ENCODE peak calls at places on chromosomes 4 and X, in four cellular contexts. One of them, this sample, is unnamed.

GRCh38 chr4:5511791-5512190 is 196.6 kb downstream of the EVC2 start:
- DNase-seq in Peyer's patch: no peak
- DNase-seq in GM12878: no peak
- DNase-seq in uterus: no peak
- DNase-seq in this sample: no peak

GRCh38 chr4:70632028-70632427 is 3.5 kb downstream of the ENAM start:
- DNase-seq in GM12878: no peak
- DNase-seq in Peyer's patch: no peak
- DNase-seq in uterus: no peak
- DNase-seq in this sample: no peak

GRCh38 chrX:40097492-40098263 is at the start of gene BCOR:
- DNase-seq in Peyer's patch: peak
- DNase-seq in GM12878: no peak
- DNase-seq in uterus: peak
- DNase-seq in this sample: peak

GRCh38 chrX:96696462-96696861 is 11.8 kb downstream of the DIAPH2 start:
- DNase-seq in GM12878: no peak
- DNase-seq in uterus: no peak
- DNase-seq in Peyer's patch: no peak
- DNase-seq in this sample: no peak

GRCh38 chrX:82816001-82816400 is 692.1 kb upstream of the POU3F4 start:
- DNase-seq in uterus: no peak
- DNase-seq in GM12878: no peak
- DNase-seq in Peyer's patch: no peak
- DNase-seq in this sample: no peak

GRCh38 chr4:42995343-42995944 is 102.9 kb downstream of the GRXCR1 start:
- DNase-seq in GM12878: no peak
- DNase-seq in uterus: no peak
- DNase-seq in Peyer's patch: no peak
- DNase-seq in this sample: no peak

GRCh38 chr4:7513731-7514130 is 79.0 kb upstream of the PSAPL1 start:
- DNase-seq in GM12878: no peak
- DNase-seq in uterus: no peak
- DNase-seq in Peyer's patch: no peak
- DNase-seq in this sample: no peak

GRCh38 chrX:15056044-15056443 is 182.8 kb downstream of the MOSPD2 start:
- DNase-seq in uterus: no peak
- DNase-seq in GM12878: no peak
- DNase-seq in Peyer's patch: no peak
- DNase-seq in this sample: no peak

GRCh38 chr4:174437324-174437723 is 85.0 kb downstream of the HPGD start:
- DNase-seq in uterus: no peak
- DNase-seq in Peyer's patch: no peak
- DNase-seq in GM12878: no peak
- DNase-seq in this sample: no peak

GRCh38 chr4:82833696-82834313 is 35.2 kb upstream of the SCD5 start:
- DNase-seq in Peyer's patch: no peak
- DNase-seq in GM12878: no peak
- DNase-seq in uterus: no peak
- DNase-seq in this sample: no peak

GRCh38 chrX:130260316-130260715 is 8.4 kb downstream of the ZNF280C start:
- DNase-seq in uterus: no peak
- DNase-seq in Peyer's patch: no peak
- DNase-seq in GM12878: no peak
- DNase-seq in this sample: no peak

GRCh38 chrX:69063486-69063885 is 101.8 kb downstream of the PJA1 start:
- DNase-seq in Peyer's patch: no peak
- DNase-seq in GM12878: no peak
- DNase-seq in uterus: no peak
- DNase-seq in this sample: no peak

GRCh38 chrX:45009371-45010000 is 136.5 kb downstream of the KDM6A start:
- DNase-seq in GM12878: no peak
- DNase-seq in uterus: no peak
- DNase-seq in Peyer's patch: no peak
- DNase-seq in this sample: no peak

GRCh38 chrX:103845165-103845653 is 13.2 kb upstream of the RAB9B start:
- DNase-seq in uterus: peak
- DNase-seq in Peyer's patch: peak
- DNase-seq in GM12878: peak
- DNase-seq in this sample: peak

GRCh38 chrX:8867454-8867853 is 66.3 kb upstream of the FAM9A start:
- DNase-seq in Peyer's patch: no peak
- DNase-seq in uterus: no peak
- DNase-seq in GM12878: no peak
- DNase-seq in this sample: no peak

GRCh38 chr4:4801013-4801412 is 58.5 kb upstream of the MSX1 start:
- DNase-seq in uterus: no peak
- DNase-seq in Peyer's patch: no peak
- DNase-seq in GM12878: no peak
- DNase-seq in this sample: no peak

GRCh38 chrX:94329182-94329581 is 655.2 kb downstream of the FAM133A start:
- DNase-seq in Peyer's patch: no peak
- DNase-seq in uterus: no peak
- DNase-seq in GM12878: no peak
- DNase-seq in this sample: no peak

GRCh38 chrX:85115252-85115651 is 111.6 kb downstream of the APOOL start:
- DNase-seq in Peyer's patch: no peak
- DNase-seq in uterus: no peak
- DNase-seq in GM12878: no peak
- DNase-seq in this sample: no peak

GRCh38 chr4:53997901-53998300 is 66.5 kb downstream of the CHIC2 start:
- DNase-seq in GM12878: no peak
- DNase-seq in uterus: no peak
- DNase-seq in Peyer's patch: no peak
- DNase-seq in this sample: peak

GRCh38 chr4:87734084-87734483 is 65.3 kb upstream of the IBSP start:
- DNase-seq in Peyer's patch: no peak
- DNase-seq in uterus: no peak
- DNase-seq in GM12878: no peak
- DNase-seq in this sample: no peak

GRCh38 chr4:151940926-151941617 is 180.3 kb upstream of the GATB start:
- DNase-seq in Peyer's patch: no peak
- DNase-seq in uterus: no peak
- DNase-seq in GM12878: no peak
- DNase-seq in this sample: no peak

GRCh38 chr4:148514041-148514440 is 71.8 kb upstream of the NR3C2 start:
- DNase-seq in uterus: no peak
- DNase-seq in Peyer's patch: no peak
- DNase-seq in GM12878: no peak
- DNase-seq in this sample: no peak

GRCh38 chr4:142396279-142396678 is 449.8 kb downstream of the INPP4B start:
- DNase-seq in Peyer's patch: no peak
- DNase-seq in GM12878: no peak
- DNase-seq in uterus: no peak
- DNase-seq in this sample: no peak

GRCh38 chr4:22287626-22288025 is 228.2 kb downstream of the ADGRA3 start:
- DNase-seq in uterus: no peak
- DNase-seq in GM12878: no peak
- DNase-seq in Peyer's patch: no peak
- DNase-seq in this sample: no peak

GRCh38 chr4:151809716-151810115 is 48.9 kb upstream of the GATB start:
- DNase-seq in GM12878: no peak
- DNase-seq in Peyer's patch: no peak
- DNase-seq in uterus: no peak
- DNase-seq in this sample: no peak

GRCh38 chr4:82784615-82785247 is 13.9 kb downstream of the SCD5 start:
- DNase-seq in uterus: no peak
- DNase-seq in GM12878: no peak
- DNase-seq in Peyer's patch: no peak
- DNase-seq in this sample: no peak

GRCh38 chr4:187258651-187259401 is 535.2 kb upstream of the FAT1 start:
- DNase-seq in uterus: no peak
- DNase-seq in GM12878: no peak
- DNase-seq in Peyer's patch: no peak
- DNase-seq in this sample: no peak

GRCh38 chrX:122115604-122116003 is 1068.2 kb downstream of the GLUD2 start:
- DNase-seq in uterus: no peak
- DNase-seq in Peyer's patch: no peak
- DNase-seq in GM12878: no peak
- DNase-seq in this sample: no peak

GRCh38 chr4:133969202-133969873 is 232.3 kb downstream of the PABPC4L start:
- DNase-seq in GM12878: no peak
- DNase-seq in uterus: no peak
- DNase-seq in Peyer's patch: no peak
- DNase-seq in this sample: no peak

GRCh38 chrX:132615396-132616131 is 126.7 kb upstream of the MBNL3 start:
- DNase-seq in Peyer's patch: peak
- DNase-seq in uterus: peak
- DNase-seq in GM12878: no peak
- DNase-seq in this sample: peak

GRCh38 chr4:70059149-70059548 is 8.9 kb downstream of the HTN1 start:
- DNase-seq in Peyer's patch: no peak
- DNase-seq in GM12878: no peak
- DNase-seq in uterus: no peak
- DNase-seq in this sample: no peak

GRCh38 chr4:34363842-34364241 is 1880.5 kb downstream of the ARAP2 start:
- DNase-seq in GM12878: no peak
- DNase-seq in Peyer's patch: no peak
- DNase-seq in uterus: no peak
- DNase-seq in this sample: no peak

GRCh38 chrX:39012561-39013209 is 211.4 kb downstream of the MID1IP1 start:
- DNase-seq in GM12878: no peak
- DNase-seq in uterus: no peak
- DNase-seq in Peyer's patch: no peak
- DNase-seq in this sample: no peak
- H3K27ac ChIP-seq in GM12878: no peak
- H3K27ac ChIP-seq in uterus: no peak
- H3K27ac ChIP-seq in Peyer's patch: peak
- H3K27ac ChIP-seq in this sample: no peak

DNA sequence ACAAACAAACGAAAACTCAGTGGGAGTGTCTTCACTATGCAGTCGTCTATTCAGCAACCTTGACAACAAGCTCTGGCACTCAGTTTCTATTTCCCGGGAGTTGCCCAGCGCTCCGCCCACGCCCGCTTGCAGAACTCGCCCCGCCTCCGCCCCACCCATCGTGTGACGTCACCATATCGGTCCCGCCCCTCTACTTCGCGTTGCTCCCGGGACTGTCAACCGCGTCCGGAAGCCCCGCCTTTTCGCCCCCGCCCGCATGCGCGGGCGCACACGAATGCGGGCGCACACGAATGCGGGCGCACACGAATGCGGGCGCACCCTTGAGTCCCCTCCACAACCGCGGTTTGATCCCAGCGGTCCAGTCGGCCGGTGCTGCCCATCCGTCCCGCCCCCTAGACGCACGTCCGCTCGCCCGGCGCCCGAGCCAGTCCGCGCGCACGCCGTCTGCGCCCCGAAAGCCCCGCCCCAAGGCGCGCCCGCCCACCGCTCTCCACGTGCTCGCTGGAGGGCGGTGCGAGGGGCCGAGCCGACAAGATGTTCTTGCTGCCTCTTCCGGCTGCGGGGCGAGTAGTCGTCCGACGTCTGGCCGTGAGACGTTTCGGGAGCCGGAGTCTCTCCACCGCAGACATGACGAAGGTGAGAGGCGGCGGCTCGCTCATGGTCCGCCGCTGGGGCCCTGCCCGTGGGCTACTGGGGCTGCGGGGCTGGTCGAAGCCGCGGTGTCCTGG is at the start of gene LAP3:
- DNase-seq in GM12878: peak
- DNase-seq in uterus: peak
- DNase-seq in Peyer's patch: peak
- DNase-seq in this sample: peak
- TF ChIP-seq POLR2A in GM12878: peak
- TF ChIP-seq POLR2A in uterus: peak
- TF ChIP-seq POLR2A in Peyer's patch: peak
- TF ChIP-seq POLR2A in this sample: peak

DNA sequence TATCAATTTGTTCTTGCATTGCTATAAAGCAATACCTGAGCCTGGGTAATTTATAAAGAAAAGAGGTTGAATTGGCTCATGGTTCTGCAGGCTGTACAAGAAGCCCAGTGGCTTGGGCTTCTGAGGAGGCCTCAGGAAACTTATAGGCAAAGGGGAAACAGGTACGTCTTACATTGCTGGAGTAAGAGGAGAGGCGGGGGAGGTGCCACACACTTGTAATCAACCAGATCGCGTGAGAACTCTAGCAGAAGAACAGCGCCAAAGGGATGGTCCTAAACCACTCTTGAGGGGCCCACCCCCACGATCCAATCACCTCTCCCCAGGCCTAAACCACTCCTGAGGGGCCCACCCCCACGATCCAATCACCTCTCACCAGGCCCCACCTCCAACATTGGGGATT is 50.6 kb upstream of the SHOX start:
- DNase-seq in GM12878: no peak
- DNase-seq in uterus: no peak
- DNase-seq in Peyer's patch: no peak
- DNase-seq in this sample: no peak
- H3K4me3 ChIP-seq in GM12878: no peak
- H3K4me3 ChIP-seq in uterus: no peak
- H3K4me3 ChIP-seq in Peyer's patch: no peak
- H3K4me3 ChIP-seq in this sample: no peak

GRCh38 chr4:3291969-3292570 is 751 bp upstream of the RGS12 start:
- DNase-seq in GM12878: no peak
- DNase-seq in Peyer's patch: peak
- DNase-seq in uterus: peak
- DNase-seq in this sample: peak

GRCh38 chr4:3290476-3290875 is 2.3 kb upstream of the RGS12 start:
- DNase-seq in Peyer's patch: no peak
- DNase-seq in uterus: no peak
- DNase-seq in GM12878: no peak
- DNase-seq in this sample: no peak

GRCh38 chr4:3290889-3291321 is 1.9 kb upstream of the RGS12 start:
- DNase-seq in Peyer's patch: no peak
- DNase-seq in uterus: no peak
- DNase-seq in GM12878: no peak
- DNase-seq in this sample: no peak

GRCh38 chr4:3292571-3293409 is at the start of gene RGS12:
- DNase-seq in GM12878: peak
- DNase-seq in uterus: peak
- DNase-seq in Peyer's patch: peak
- DNase-seq in this sample: peak

GRCh38 chr4:3291411-3291968 is 1.3 kb upstream of the RGS12 start:
- DNase-seq in GM12878: no peak
- DNase-seq in uterus: no peak
- DNase-seq in Peyer's patch: no peak
- DNase-seq in this sample: peak
- H3K27ac ChIP-seq in GM12878: no peak
- H3K27ac ChIP-seq in uterus: peak
- H3K27ac ChIP-seq in Peyer's patch: peak
- H3K27ac ChIP-seq in this sample: peak

GRCh38 chrX:47191331-47191730 is 2.3 kb upstream of the UBA1 start:
- DNase-seq in uterus: no peak
- DNase-seq in Peyer's patch: peak
- DNase-seq in GM12878: no peak
- DNase-seq in this sample: peak

GRCh38 chrX:47191806-47192401 is 1.7 kb upstream of the UBA1 start:
- DNase-seq in GM12878: no peak
- DNase-seq in Peyer's patch: peak
- DNase-seq in uterus: no peak
- DNase-seq in this sample: no peak

GRCh38 chrX:47194388-47194787 is 759 bp downstream of the UBA1 start:
- DNase-seq in uterus: no peak
- DNase-seq in GM12878: no peak
- DNase-seq in Peyer's patch: no peak
- DNase-seq in this sample: no peak

GRCh38 chrX:47196098-47196497 is 2.5 kb downstream of the UBA1 start:
- DNase-seq in Peyer's patch: no peak
- DNase-seq in uterus: no peak
- DNase-seq in GM12878: no peak
- DNase-seq in this sample: no peak

GRCh38 chrX:47193475-47194241 is at the start of gene UBA1:
- DNase-seq in Peyer's patch: peak
- DNase-seq in uterus: peak
- DNase-seq in GM12878: peak
- DNase-seq in this sample: peak
- TF ChIP-seq POLR2A in Peyer's patch: peak
- TF ChIP-seq POLR2A in uterus: peak
- TF ChIP-seq POLR2A in GM12878: peak
- TF ChIP-seq POLR2A in this sample: peak

This sample was measured in body of pancreas.